ENCODE peak calls at places on chromosomes 16 and 17, in seven cellular contexts. One of them, this sample, is unnamed.

GRCh38 chr17:79658811-79659207 is 48.0 kb upstream of the RBFOX3 start:
- DNase-seq in cardiac muscle cell: peak; percentile 45
- DNase-seq in thoracic aorta: no peak
- DNase-seq in transverse colon: peak; percentile 26
- DNase-seq in mammary epithelial cell: no peak
- DNase-seq in right atrium auricular region: peak; percentile 46
- DNase-seq in left ventricle myocardium inferior: no peak
- DNase-seq in this sample: no peak

GRCh38 chr17:44820631-44821196 is 9.4 kb downstream of the GJC1 start:
- DNase-seq in cardiac muscle cell: peak; percentile 76
- DNase-seq in thoracic aorta: no peak
- DNase-seq in transverse colon: no peak
- DNase-seq in mammary epithelial cell: peak; percentile 88
- DNase-seq in right atrium auricular region: no peak
- DNase-seq in left ventricle myocardium inferior: no peak
- DNase-seq in this sample: no peak

GRCh38 chr16:81405702-81406113 is 38.9 kb upstream of the CMIP start:
- DNase-seq in cardiac muscle cell: peak; percentile 91
- DNase-seq in thoracic aorta: no peak
- DNase-seq in transverse colon: no peak
- DNase-seq in mammary epithelial cell: peak; percentile 98
- DNase-seq in right atrium auricular region: no peak
- DNase-seq in left ventricle myocardium inferior: no peak
- DNase-seq in this sample: no peak

GRCh38 chr17:29584452-29585079 is 4.9 kb downstream of the GIT1 start:
- DNase-seq in cardiac muscle cell: no peak
- DNase-seq in thoracic aorta: no peak
- DNase-seq in transverse colon: no peak
- DNase-seq in mammary epithelial cell: no peak
- DNase-seq in right atrium auricular region: no peak
- DNase-seq in left ventricle myocardium inferior: peak; percentile 55
- DNase-seq in this sample: peak; percentile 36

GRCh38 chr17:3685174-3685812 is 10.7 kb downstream of the P2RX5 start:
- DNase-seq in cardiac muscle cell: no peak
- DNase-seq in thoracic aorta: no peak
- DNase-seq in transverse colon: no peak
- DNase-seq in mammary epithelial cell: peak; percentile 20
- DNase-seq in right atrium auricular region: no peak
- DNase-seq in left ventricle myocardium inferior: no peak
- DNase-seq in this sample: no peak

GRCh38 chr16:88428616-88429386 is 24.3 kb upstream of the ZFPM1 start:
- DNase-seq in cardiac muscle cell: no peak
- DNase-seq in thoracic aorta: no peak
- DNase-seq in transverse colon: no peak
- DNase-seq in mammary epithelial cell: no peak
- DNase-seq in right atrium auricular region: no peak
- DNase-seq in left ventricle myocardium inferior: no peak
- DNase-seq in this sample: no peak

GRCh38 chr17:45031231-45032149 is 19.9 kb downstream of the DCAKD start:
- DNase-seq in cardiac muscle cell: peak; percentile 42
- DNase-seq in thoracic aorta: no peak
- DNase-seq in transverse colon: no peak
- DNase-seq in mammary epithelial cell: no peak
- DNase-seq in right atrium auricular region: no peak
- DNase-seq in left ventricle myocardium inferior: no peak
- DNase-seq in this sample: no peak

GRCh38 chr17:82864721-82865240 is 25.0 kb upstream of the ZNF750 start:
- DNase-seq in cardiac muscle cell: no peak
- DNase-seq in thoracic aorta: no peak
- DNase-seq in transverse colon: no peak
- DNase-seq in mammary epithelial cell: no peak
- DNase-seq in right atrium auricular region: no peak
- DNase-seq in left ventricle myocardium inferior: no peak
- DNase-seq in this sample: no peak

GRCh38 chr16:84883301-84883700 is 63.5 kb downstream of the CRISPLD2 start:
- DNase-seq in cardiac muscle cell: peak; percentile 48
- DNase-seq in thoracic aorta: no peak
- DNase-seq in transverse colon: no peak
- DNase-seq in mammary epithelial cell: peak; percentile 34
- DNase-seq in right atrium auricular region: peak; percentile 73
- DNase-seq in left ventricle myocardium inferior: peak; percentile 51
- DNase-seq in this sample: no peak

GRCh38 chr16:75971334-75971733 is 245.0 kb upstream of the CPHXL start:
- DNase-seq in cardiac muscle cell: no peak
- DNase-seq in thoracic aorta: no peak
- DNase-seq in transverse colon: no peak
- DNase-seq in mammary epithelial cell: no peak
- DNase-seq in right atrium auricular region: no peak
- DNase-seq in left ventricle myocardium inferior: no peak
- DNase-seq in this sample: no peak

GRCh38 chr17:35170968-35171771 is 23.0 kb downstream of the SLC35G3 start:
- DNase-seq in cardiac muscle cell: peak; percentile 29
- DNase-seq in thoracic aorta: no peak
- DNase-seq in transverse colon: no peak
- DNase-seq in mammary epithelial cell: peak; percentile 17
- DNase-seq in right atrium auricular region: no peak
- DNase-seq in left ventricle myocardium inferior: no peak
- DNase-seq in this sample: no peak

GRCh38 chr16:2767891-2768290 is 9.2 kb downstream of the ELOB start:
- DNase-seq in cardiac muscle cell: no peak
- DNase-seq in thoracic aorta: no peak
- DNase-seq in transverse colon: no peak
- DNase-seq in mammary epithelial cell: peak; percentile 23
- DNase-seq in right atrium auricular region: no peak
- DNase-seq in left ventricle myocardium inferior: no peak
- DNase-seq in this sample: no peak

GRCh38 chr17:3976675-3977171 is 12.5 kb upstream of the ATP2A3 start:
- DNase-seq in cardiac muscle cell: no peak
- DNase-seq in thoracic aorta: peak; percentile 47
- DNase-seq in transverse colon: peak; percentile 93
- DNase-seq in mammary epithelial cell: no peak
- DNase-seq in right atrium auricular region: peak; percentile 72
- DNase-seq in left ventricle myocardium inferior: peak; percentile 88
- DNase-seq in this sample: peak; percentile 94

GRCh38 chr17:10668771-10669170 is 11.7 kb upstream of the MYH3 start:
- DNase-seq in cardiac muscle cell: peak; percentile 9
- DNase-seq in thoracic aorta: no peak
- DNase-seq in transverse colon: no peak
- DNase-seq in mammary epithelial cell: no peak
- DNase-seq in right atrium auricular region: no peak
- DNase-seq in left ventricle myocardium inferior: no peak
- DNase-seq in this sample: no peak

GRCh38 chr16:25707982-25708583 is 16.3 kb downstream of the HS3ST4 start:
- DNase-seq in cardiac muscle cell: peak; percentile 6
- DNase-seq in thoracic aorta: no peak
- DNase-seq in transverse colon: peak; percentile 10
- DNase-seq in mammary epithelial cell: peak; percentile 13
- DNase-seq in right atrium auricular region: no peak
- DNase-seq in left ventricle myocardium inferior: no peak
- DNase-seq in this sample: no peak

GRCh38 chr17:78644971-78645370 is 67.8 kb upstream of the DNAH17 start:
- DNase-seq in cardiac muscle cell: no peak
- DNase-seq in thoracic aorta: no peak
- DNase-seq in transverse colon: no peak
- DNase-seq in mammary epithelial cell: no peak
- DNase-seq in right atrium auricular region: no peak
- DNase-seq in left ventricle myocardium inferior: no peak
- DNase-seq in this sample: no peak

GRCh38 chr17:40936437-40936971 is 942 bp downstream of the KRT23 start:
- DNase-seq in cardiac muscle cell: no peak
- DNase-seq in thoracic aorta: no peak
- DNase-seq in transverse colon: peak; percentile 33
- DNase-seq in mammary epithelial cell: peak; percentile 27
- DNase-seq in right atrium auricular region: no peak
- DNase-seq in left ventricle myocardium inferior: no peak
- DNase-seq in this sample: peak; percentile 27

GRCh38 chr17:50308666-50309065 is 34.4 kb downstream of the TMEM92 start:
- DNase-seq in cardiac muscle cell: peak; percentile 24
- DNase-seq in thoracic aorta: no peak
- DNase-seq in transverse colon: no peak
- DNase-seq in mammary epithelial cell: no peak
- DNase-seq in right atrium auricular region: no peak
- DNase-seq in left ventricle myocardium inferior: no peak
- DNase-seq in this sample: no peak

GRCh38 chr17:16438173-16438556 is 22.8 kb downstream of the TRPV2 start:
- DNase-seq in cardiac muscle cell: no peak
- DNase-seq in thoracic aorta: no peak
- DNase-seq in transverse colon: no peak
- DNase-seq in mammary epithelial cell: no peak
- DNase-seq in right atrium auricular region: no peak
- DNase-seq in left ventricle myocardium inferior: no peak
- DNase-seq in this sample: no peak

GRCh38 chr17:78962345-78962983 is 17.3 kb downstream of the LGALS3BP start:
- DNase-seq in cardiac muscle cell: no peak
- DNase-seq in thoracic aorta: no peak
- DNase-seq in transverse colon: peak; percentile 71
- DNase-seq in mammary epithelial cell: peak; percentile 35
- DNase-seq in right atrium auricular region: no peak
- DNase-seq in left ventricle myocardium inferior: no peak
- DNase-seq in this sample: peak; percentile 74

GRCh38 chr16:29700253-29700987 is 21.4 kb downstream of the QPRT start:
- DNase-seq in cardiac muscle cell: peak; percentile 94
- DNase-seq in thoracic aorta: peak; percentile 19
- DNase-seq in transverse colon: peak; percentile 86
- DNase-seq in mammary epithelial cell: peak; percentile 77
- DNase-seq in right atrium auricular region: peak; percentile 82
- DNase-seq in left ventricle myocardium inferior: peak; percentile 75
- DNase-seq in this sample: peak; percentile 84

GRCh38 chr16:29702307-29702706 is 23.3 kb downstream of the QPRT start:
- DNase-seq in cardiac muscle cell: no peak
- DNase-seq in thoracic aorta: no peak
- DNase-seq in transverse colon: no peak
- DNase-seq in mammary epithelial cell: no peak
- DNase-seq in right atrium auricular region: no peak
- DNase-seq in left ventricle myocardium inferior: no peak
- DNase-seq in this sample: no peak

GRCh38 chr16:29701214-29701555 is 22.2 kb downstream of the QPRT start:
- DNase-seq in cardiac muscle cell: no peak
- DNase-seq in thoracic aorta: no peak
- DNase-seq in transverse colon: no peak
- DNase-seq in mammary epithelial cell: no peak
- DNase-seq in right atrium auricular region: no peak
- DNase-seq in left ventricle myocardium inferior: no peak
- DNase-seq in this sample: peak; percentile 19

GRCh38 chr16:29708917-29709600 is 30.1 kb downstream of the QPRT start:
- DNase-seq in cardiac muscle cell: no peak
- DNase-seq in thoracic aorta: no peak
- DNase-seq in transverse colon: no peak
- DNase-seq in mammary epithelial cell: no peak
- DNase-seq in right atrium auricular region: no peak
- DNase-seq in left ventricle myocardium inferior: no peak
- DNase-seq in this sample: no peak

GRCh38 chr16:29705030-29705429 is 26.1 kb downstream of the QPRT start:
- DNase-seq in cardiac muscle cell: no peak
- DNase-seq in thoracic aorta: no peak
- DNase-seq in transverse colon: no peak
- DNase-seq in mammary epithelial cell: no peak
- DNase-seq in right atrium auricular region: no peak
- DNase-seq in left ventricle myocardium inferior: no peak
- DNase-seq in this sample: no peak
- H3K4me1 ChIP-seq in cardiac muscle cell: no peaks in the 10 kb centered on the region
- H3K4me1 ChIP-seq in thoracic aorta: no peaks in the 10 kb centered on the region
- H3K4me1 ChIP-seq in transverse colon: peaks cover 7% of the 10 kb centered on the region
- H3K4me1 ChIP-seq in mammary epithelial cell: no peaks in the 10 kb centered on the region
- H3K4me1 ChIP-seq in right atrium auricular region: no peaks in the 10 kb centered on the region
- H3K4me1 ChIP-seq in left ventricle myocardium inferior: peaks cover 4% of the 10 kb centered on the region
- H3K4me1 ChIP-seq in this sample: no peaks in the 10 kb centered on the region

DNA sequence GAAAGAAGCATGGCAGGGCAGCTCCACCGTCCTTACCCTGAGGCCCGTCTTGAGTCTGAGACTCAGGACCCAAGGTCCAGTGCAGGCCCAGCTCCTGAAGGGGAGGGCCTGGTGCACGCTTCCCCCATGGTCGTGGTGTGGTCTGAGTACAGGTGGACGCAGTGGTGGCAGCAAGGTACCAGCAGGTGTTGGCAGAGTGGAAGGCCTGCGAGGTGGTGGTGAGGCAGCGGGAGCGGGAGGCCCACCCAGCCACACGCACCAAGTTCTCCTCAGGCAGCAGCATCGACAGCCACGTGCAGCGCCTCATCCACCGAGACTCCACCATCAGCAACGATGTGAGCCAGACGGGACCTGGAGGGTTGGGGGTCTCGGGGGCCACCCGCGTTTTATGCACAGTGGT is 27.7 kb downstream of the MNT start:
- DNase-seq in cardiac muscle cell: no peak
- DNase-seq in thoracic aorta: no peak
- DNase-seq in transverse colon: no peak
- DNase-seq in mammary epithelial cell: no peak
- DNase-seq in right atrium auricular region: no peak
- DNase-seq in left ventricle myocardium inferior: no peak
- DNase-seq in this sample: no peak
- TF ChIP-seq CTCF in cardiac muscle cell: no peak
- TF ChIP-seq CTCF in thoracic aorta: no peak
- TF ChIP-seq CTCF in transverse colon: no peak
- TF ChIP-seq CTCF in mammary epithelial cell: no peak
- TF ChIP-seq CTCF in right atrium auricular region: no peak
- TF ChIP-seq CTCF in left ventricle myocardium inferior: no peak
- TF ChIP-seq CTCF in this sample: no peak

GRCh38 chr17:56244268-56244890 is 91.1 kb downstream of the ANKFN1 start:
- DNase-seq in cardiac muscle cell: no peak
- DNase-seq in thoracic aorta: no peak
- DNase-seq in transverse colon: no peak
- DNase-seq in mammary epithelial cell: no peak
- DNase-seq in right atrium auricular region: no peak
- DNase-seq in left ventricle myocardium inferior: no peak
- DNase-seq in this sample: no peak
- H3K4me1 ChIP-seq in cardiac muscle cell: no peaks in the 10 kb centered on the region
- H3K4me1 ChIP-seq in thoracic aorta: no peaks in the 10 kb centered on the region
- H3K4me1 ChIP-seq in transverse colon: no peaks in the 10 kb centered on the region
- H3K4me1 ChIP-seq in mammary epithelial cell: no peaks in the 10 kb centered on the region
- H3K4me1 ChIP-seq in right atrium auricular region: no peaks in the 10 kb centered on the region
- H3K4me1 ChIP-seq in left ventricle myocardium inferior: no peaks in the 10 kb centered on the region
- H3K4me1 ChIP-seq in this sample: no peaks in the 10 kb centered on the region

GRCh38 chr16:17416461-17417221 is 54.1 kb downstream of the XYLT1 start:
- DNase-seq in cardiac muscle cell: peak; percentile 40
- DNase-seq in thoracic aorta: no peak
- DNase-seq in transverse colon: peak; percentile 60
- DNase-seq in mammary epithelial cell: no peak
- DNase-seq in right atrium auricular region: no peak
- DNase-seq in left ventricle myocardium inferior: peak; percentile 21
- DNase-seq in this sample: no peak
- TF ChIP-seq CTCF in cardiac muscle cell: peak; percentile 9
- TF ChIP-seq CTCF in thoracic aorta: no peak
- TF ChIP-seq CTCF in transverse colon: no peak
- TF ChIP-seq CTCF in mammary epithelial cell: no peak
- TF ChIP-seq CTCF in right atrium auricular region: no peak
- TF ChIP-seq CTCF in left ventricle myocardium inferior: peak; percentile 34
- TF ChIP-seq CTCF in this sample: no peak

GRCh38 chr17:17851603-17852002 is 14.8 kb upstream of the SREBF1 start:
- DNase-seq in cardiac muscle cell: no peak
- DNase-seq in thoracic aorta: no peak
- DNase-seq in transverse colon: no peak
- DNase-seq in mammary epithelial cell: no peak
- DNase-seq in right atrium auricular region: no peak
- DNase-seq in left ventricle myocardium inferior: no peak
- DNase-seq in this sample: no peak
- H3K4me1 ChIP-seq in cardiac muscle cell: peaks cover 44% of the 10 kb centered on the region
- H3K4me1 ChIP-seq in thoracic aorta: peaks cover 37% of the 10 kb centered on the region
- H3K4me1 ChIP-seq in transverse colon: peaks cover 48% of the 10 kb centered on the region
- H3K4me1 ChIP-seq in mammary epithelial cell: peaks cover 35% of the 10 kb centered on the region
- H3K4me1 ChIP-seq in right atrium auricular region: no peaks in the 10 kb centered on the region
- H3K4me1 ChIP-seq in left ventricle myocardium inferior: peaks cover 74% of the 10 kb centered on the region
- H3K4me1 ChIP-seq in this sample: peaks cover 14% of the 10 kb centered on the region

This sample was measured in mucosa of descending colon.